ENCODE peak calls at places on chromosomes 2 and 18, in seven cellular contexts. V is activated CD4-positive, alpha-beta T cell treated with anti-CD3 and anti-CD28 coated beads, Interleukin-2, amount 50 U/mL, for 4 hours; H is HFF-Myc; W is cardiac fibroblast; O is fibroblast of mammary gland; F is KBM-7; N is Daoy. Y is an unnamed sample.

GRCh38 chr2:131104487-131105155 is 515 bp upstream of the PLEKHB2 start:
- DNase-seq in O (peak), N (peak), W (peak), F (no peak), V (peak), H (peak), Y (no peak)

GRCh38 chr18:45688834-45689233 is 35.1 kb upstream of the SLC14A1 start:
- DNase-seq in F (no peak), H (no peak), W (no peak), V (peak), N (peak), O (peak), Y (no peak)

GRCh38 chr2:19021721-19022120 is 336.7 kb downstream of the OSR1 start:
- DNase-seq in W (peak), H (peak), O (peak), V (no peak), N (no peak), F (no peak), Y (no peak)

GRCh38 chr2:119873350-119874013 is 113.8 kb downstream of the PTPN4 start:
- DNase-seq in N (no peak), F (no peak), H (no peak), V (no peak), W (no peak), O (peak), Y (no peak)

GRCh38 chr18:76846217-76846616 is 23.9 kb downstream of the ZNF236 start:
- DNase-seq in O (no peak), W (no peak), V (no peak), N (no peak), F (no peak), H (no peak), Y (no peak)

GRCh38 chr2:104547251-104547650 is 306.7 kb upstream of the POU3F3 start:
- DNase-seq in F (no peak), N (no peak), W (no peak), H (no peak), V (no peak), O (no peak), Y (no peak)

GRCh38 chr2:75162897-75163296 is 36.4 kb downstream of the TACR1 start:
- DNase-seq in V (no peak), W (no peak), H (no peak), F (no peak), N (no peak), O (no peak), Y (no peak)

GRCh38 chr2:124081154-124081771 is 56.2 kb downstream of the CNTNAP5 start:
- DNase-seq in W (peak), H (no peak), N (no peak), O (no peak), F (no peak), V (no peak), Y (no peak)

GRCh38 chr2:212441141-212441540 is 97.5 kb downstream of the ERBB4 start:
- DNase-seq in N (no peak), O (no peak), F (no peak), H (no peak), V (no peak), W (no peak), Y (no peak)

GRCh38 chr2:98378901-98379300 is 32.6 kb downstream of the CNGA3 start:
- DNase-seq in N (peak), O (peak), W (peak), F (peak), H (no peak), V (no peak), Y (no peak)

GRCh38 chr2:10301946-10302478 is 692 bp upstream of the HPCAL1 start:
- DNase-seq in H (no peak), W (no peak), N (no peak), F (no peak), V (no peak), O (no peak), Y (no peak)

GRCh38 chr18:3903341-3903740 is 453.4 kb downstream of the TGIF1 start:
- DNase-seq in H (peak), N (peak), O (peak), V (no peak), F (no peak), W (peak), Y (peak)

GRCh38 chr2:23008951-23009350 is 376.0 kb upstream of the KLHL29 start:
- DNase-seq in H (no peak), O (no peak), V (no peak), W (no peak), F (no peak), N (no peak), Y (no peak)

GRCh38 chr2:241649927-241650326 is 12.4 kb downstream of the ATG4B start:
- DNase-seq in O (no peak), F (no peak), V (no peak), H (no peak), N (no peak), W (no peak), Y (no peak)

GRCh38 chr18:22816266-22817176 is 116.6 kb upstream of the RBBP8 start:
- DNase-seq in H (no peak), W (no peak), O (no peak), F (no peak), V (no peak), N (no peak), Y (no peak)

GRCh38 chr2:210956101-210956500 is 399.7 kb downstream of the CPS1 start:
- DNase-seq in F (no peak), V (no peak), W (peak), H (no peak), N (peak), O (no peak), Y (no peak)

GRCh38 chr18:63322908-63323634 is 3.5 kb upstream of the BCL2 start:
- DNase-seq in F (peak), V (peak), N (peak), O (peak), W (peak), H (peak), Y (no peak)

GRCh38 chr2:119352357-119352756 is 14.3 kb downstream of the C2orf76 start:
- DNase-seq in O (no peak), N (no peak), F (peak), V (no peak), W (no peak), H (no peak), Y (no peak)

GRCh38 chr2:15939854-15940660 is at the start of gene MYCN:
- DNase-seq in W (peak), N (peak), V (no peak), O (peak), H (no peak), F (peak), Y (no peak)

GRCh38 chr2:58853420-58853819 is 612.3 kb upstream of the FANCL start:
- DNase-seq in W (no peak), O (no peak), N (peak), V (no peak), F (no peak), H (no peak), Y (no peak)

GRCh38 chr2:182259629-182260150 is 167.1 kb downstream of the PDE1A start:
- DNase-seq in W (peak), H (no peak), F (no peak), V (no peak), N (no peak), O (peak), Y (peak)

GRCh38 chr2:5549061-5549601 is 143.1 kb upstream of the SOX11 start:
- DNase-seq in V (no peak), N (peak), H (no peak), W (no peak), O (no peak), F (no peak), Y (no peak)